ENCODE peak calls at places on chromosomes 16 and 17, in five cellular contexts. P is psoas muscle, F is cardiac fibroblast, A is Peyer's patch, G is bronchial epithelial cell. Y is an unnamed sample.

GRCh38 chr16:11672206-11673090 is 4.2 kb downstream of the SNN start:
- DNase-seq in P (no peak), F (no peak), A (peak), G (no peak), Y (no peak)

GRCh38 chr16:12188674-12189249 is 212.2 kb downstream of the SNX29 start:
- DNase-seq in P (no peak), F (peak), A (no peak), G (no peak), Y (no peak)

GRCh38 chr17:10127819-10128375 is 70.5 kb downstream of the GAS7 start:
- DNase-seq in P (peak), F (peak), A (peak), G (no peak), Y (peak)

GRCh38 chr16:8182761-8183160 is 407.6 kb downstream of the TMEM114 start:
- DNase-seq in P (no peak), F (no peak), A (no peak), G (no peak), Y (no peak)

GRCh38 chr17:27438631-27439030 is 17.6 kb upstream of the KSR1 start:
- DNase-seq in P (no peak), F (no peak), A (no peak), G (no peak), Y (no peak)

GRCh38 chr16:3513892-3514600 is 13.2 kb downstream of the CLUAP1 start:
- DNase-seq in P (no peak), F (no peak), A (no peak), G (peak), Y (peak)

GRCh38 chr17:73360961-73361761 is 49.4 kb upstream of the CDC42EP4 start:
- DNase-seq in P (no peak), F (no peak), A (no peak), G (no peak), Y (no peak)

GRCh38 chr17:62765351-62765750 is 42.8 kb downstream of the MARCHF10 start:
- DNase-seq in P (no peak), F (no peak), A (no peak), G (no peak), Y (no peak)

GRCh38 chr16:75584108-75584507 is 17.9 kb downstream of the GABARAPL2 start:
- DNase-seq in P (no peak), F (no peak), A (no peak), G (no peak), Y (no peak)

GRCh38 chr17:78318407-78318806 is 41.5 kb downstream of the SOCS3 start:
- DNase-seq in P (no peak), F (no peak), A (no peak), G (no peak), Y (no peak)

GRCh38 chr17:11705111-11705510 is 106.8 kb downstream of the DNAH9 start:
- DNase-seq in P (no peak), F (no peak), A (no peak), G (no peak), Y (no peak)

GRCh38 chr17:39139561-39139960 is 11.9 kb downstream of the PLXDC1 start:
- DNase-seq in P (no peak), F (no peak), A (no peak), G (no peak), Y (no peak)

GRCh38 chr17:59277031-59277430 is 54.4 kb upstream of the YPEL2 start:
- DNase-seq in P (no peak), F (no peak), A (no peak), G (no peak), Y (no peak)

GRCh38 chr16:66519482-66519881 is 30.4 kb downstream of the TK2 start:
- DNase-seq in P (no peak), F (no peak), A (no peak), G (no peak), Y (no peak)

DNA sequence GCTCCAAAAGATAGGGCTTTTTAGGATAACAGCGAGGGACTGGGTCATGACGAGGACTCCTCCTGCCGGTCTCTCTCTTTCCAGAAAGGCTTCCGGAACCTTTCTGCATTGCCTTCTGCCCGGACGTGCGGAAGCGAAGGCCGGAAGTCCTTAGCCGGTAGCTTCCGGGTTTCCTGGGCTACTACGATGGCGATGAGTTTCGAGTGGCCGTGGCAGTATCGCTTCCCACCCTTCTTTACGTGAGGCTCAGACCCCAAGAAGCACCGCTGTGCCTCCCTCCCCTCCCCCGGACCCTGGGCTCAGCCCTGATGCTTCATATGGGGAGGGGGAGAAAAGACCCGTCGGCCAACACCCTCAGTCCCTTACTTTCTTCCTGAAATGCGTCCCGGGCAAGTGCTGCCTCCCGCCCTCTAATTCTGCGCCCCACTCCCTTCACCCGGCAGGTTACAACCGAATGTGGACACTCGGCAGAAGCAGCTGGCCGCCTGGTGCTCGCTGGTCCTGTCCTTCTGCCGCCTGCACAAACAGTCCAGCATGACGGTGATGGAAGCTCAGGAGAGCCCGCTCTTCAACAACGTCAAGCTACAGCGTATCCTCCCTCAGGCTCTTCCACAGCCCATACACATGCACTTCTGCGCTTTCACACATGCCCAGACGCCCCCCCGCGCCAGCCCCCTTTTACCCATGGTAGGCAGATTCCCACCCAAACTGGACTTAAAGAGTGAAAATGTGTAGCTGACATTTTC is at the start of gene VPS25:
- DNase-seq in P (peak), F (peak), A (peak), G (peak), Y (peak)
- TF ChIP-seq CTCF in P (no peak), F (peak), A (no peak), G (peak), Y (peak)

GRCh38 chr17:34556951-34557350 is 22.4 kb upstream of the TMEM132E start:
- DNase-seq in P (no peak), F (no peak), A (no peak), G (no peak), Y (no peak)
- TF ChIP-seq CTCF in P (no peak), F (no peak), A (no peak), G (no peak), Y (no peak)

DNA sequence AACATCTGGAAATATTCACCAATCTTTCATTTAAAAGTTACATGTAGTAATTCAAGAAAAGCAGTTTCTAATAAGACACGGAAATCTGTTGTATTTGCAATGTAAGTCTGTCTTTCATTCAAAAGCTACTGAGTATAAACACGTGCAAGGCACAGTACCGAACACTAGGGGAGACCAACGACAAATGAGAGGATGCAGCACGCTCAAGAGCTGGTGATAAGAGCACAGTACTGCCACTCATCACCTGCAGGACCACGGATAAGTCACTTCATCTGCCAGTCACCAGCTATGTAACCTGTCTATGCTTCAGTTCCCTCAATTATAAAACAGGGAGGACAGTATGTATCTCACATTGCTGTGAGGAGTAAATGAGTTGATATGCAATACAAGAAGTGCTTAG is 67.1 kb downstream of the CLEC18A start:
- DNase-seq in P (no peak), F (peak), A (no peak), G (peak), Y (peak)
- TF ChIP-seq CTCF in P (no peak), F (peak), A (no peak), G (peak), Y (peak)

DNA sequence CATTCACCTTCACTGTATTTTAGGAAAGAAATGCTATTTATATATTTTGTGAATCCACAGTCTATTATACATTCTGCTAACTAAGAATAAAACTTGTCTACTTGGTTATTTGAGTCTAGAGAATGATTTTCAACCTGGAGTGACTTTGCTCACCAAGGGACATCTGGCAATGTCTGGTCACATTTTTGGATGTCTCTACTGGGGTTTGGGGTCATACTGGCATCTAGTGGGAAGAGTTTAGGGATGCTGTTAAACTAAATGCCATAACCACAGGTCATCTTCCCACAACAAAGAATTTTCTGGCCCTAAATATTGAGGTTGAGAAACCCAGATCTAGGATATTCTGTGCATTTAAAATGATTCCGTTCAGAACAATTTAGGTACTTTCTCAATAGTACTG is 26.0 kb downstream of the KCNJ16 start:
- DNase-seq in P (no peak), F (no peak), A (no peak), G (no peak), Y (peak)
- TF ChIP-seq CTCF in P (no peak), F (no peak), A (no peak), G (no peak), Y (no peak)

DNA sequence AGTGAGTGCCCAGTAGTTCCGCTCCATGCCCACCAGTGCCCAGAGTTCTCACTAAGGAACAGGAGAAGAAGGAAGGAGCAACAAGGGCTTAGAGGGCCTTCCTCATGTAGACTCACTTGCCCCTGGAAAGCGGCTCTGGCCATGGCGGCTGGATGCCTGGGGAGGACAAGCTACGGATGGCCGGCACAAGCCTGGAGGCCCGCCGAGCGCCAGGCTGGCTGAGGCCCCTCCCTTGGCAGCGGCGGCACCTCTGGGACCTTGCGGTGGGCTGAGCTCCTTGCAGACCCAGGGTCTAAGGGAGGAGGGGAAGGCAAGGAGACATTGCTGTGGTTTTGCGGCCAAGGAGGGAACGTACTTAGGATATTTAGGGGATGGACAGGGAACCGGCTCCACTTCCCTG is 160.1 kb downstream of the SALL1 start:
- DNase-seq in P (no peak), F (no peak), A (no peak), G (no peak), Y (no peak)
- TF ChIP-seq CTCF in P (no peak), F (no peak), A (no peak), G (no peak), Y (no peak)

GRCh38 chr17:50265690-50266306 is 8.5 kb upstream of the TMEM92 start:
- DNase-seq in P (no peak), F (no peak), A (no peak), G (no peak), Y (peak)

GRCh38 chr17:50266384-50267073 is 7.7 kb upstream of the TMEM92 start:
- DNase-seq in P (no peak), F (peak), A (no peak), G (peak), Y (peak)

GRCh38 chr17:50268632-50269287 is 5.5 kb upstream of the TMEM92 start:
- DNase-seq in P (no peak), F (peak), A (no peak), G (no peak), Y (no peak)

GRCh38 chr17:50268040-50268439 is 6.2 kb upstream of the TMEM92 start:
- DNase-seq in P (no peak), F (no peak), A (no peak), G (no peak), Y (no peak)

GRCh38 chr17:50267074-50267841 is 7.0 kb upstream of the TMEM92 start:
- DNase-seq in P (peak), F (peak), A (no peak), G (no peak), Y (peak)
- TF ChIP-seq CTCF in P (no peak), F (no peak), A (no peak), G (no peak), Y (no peak)

GRCh38 chr17:4560837-4561241 is 462 bp upstream of the GGT6 start:
- DNase-seq in P (peak), F (peak), A (no peak), G (no peak), Y (peak)
- TF ChIP-seq CTCF in P (no peak), F (no peak), A (no peak), G (peak), Y (no peak)

GRCh38 chr17:31654936-31655335 is 204.1 kb downstream of the COPRS start:
- DNase-seq in P (no peak), F (no peak), A (no peak), G (peak), Y (no peak)
- TF ChIP-seq CTCF in P (no peak), F (no peak), A (no peak), G (no peak), Y (no peak)